ENCODE peak calls at places on chromosomes 1 and 21, in four cellular contexts. J is right lobe of liver, Z is HTR-8/SVneo, U is fibroblast of mammary gland. O is an unnamed sample.

GRCh38 chr1:109927908-109928307 is 17.3 kb downstream of the CSF1 start:
- DNase-seq in J (peak; percentile 74), Z (no peak), U (peak; percentile 98), O (no peak)

GRCh38 chr1:162091681-162092524 is 22.4 kb downstream of the NOS1AP start:
- DNase-seq in J (no peak), Z (no peak), U (no peak), O (no peak)

GRCh38 chr1:1272341-1273151 is 1.1 kb downstream of the UBE2J2 start:
- DNase-seq in J (peak; percentile 57), Z (no peak), U (no peak), O (no peak)

GRCh38 chr1:230079211-230079590 is 12.2 kb downstream of the GALNT2 start:
- DNase-seq in J (no peak), U (no peak), Z (no peak), O (no peak)

GRCh38 chr1:36872126-36872754 is 162.1 kb downstream of the GRIK3 start:
- DNase-seq in Z (no peak), J (no peak), U (no peak), O (no peak)

GRCh38 chr1:115275216-115275615 is 62.8 kb downstream of the NGF start:
- DNase-seq in U (peak; percentile 46), J (no peak), Z (peak; percentile 5), O (peak; percentile 26)

GRCh38 chr1:171793656-171794055 is 12.2 kb downstream of the METTL13 start:
- DNase-seq in U (peak; percentile 34), J (no peak), Z (no peak), O (no peak)

GRCh38 chr21:28828981-28829380 is 163.7 kb downstream of the LTN1 start:
- DNase-seq in J (no peak), Z (no peak), U (no peak), O (no peak)

GRCh38 chr21:18499761-18500376 is 96.3 kb upstream of the TMPRSS15 start:
- DNase-seq in Z (no peak), J (no peak), U (peak; percentile 48), O (peak; percentile 45)

GRCh38 chr1:37739222-37739621 is 25.7 kb downstream of the EPHA10 start:
- DNase-seq in U (no peak), Z (no peak), J (no peak), O (no peak)

GRCh38 chr1:39902121-39902807 is 547 bp upstream of the MYCL start:
- DNase-seq in Z (peak; percentile 46), J (peak; percentile 86), U (peak; percentile 27), O (no peak)

GRCh38 chr1:53616927-53617326 is 122.0 kb downstream of the GLIS1 start:
- DNase-seq in J (peak; percentile 30), Z (no peak), U (peak; percentile 35), O (no peak)

GRCh38 chr21:40672602-40673001 is 174.4 kb downstream of the DSCAM start:
- DNase-seq in U (no peak), Z (no peak), J (no peak), O (no peak)

GRCh38 chr1:116769561-116769977 is 15.3 kb downstream of the CD2 start:
- DNase-seq in J (no peak), U (peak; percentile 48), Z (no peak), O (peak; percentile 91)

GRCh38 chr1:45647248-45648021 is 23.6 kb upstream of the CCDC17 start:
- DNase-seq in U (no peak), Z (no peak), J (no peak), O (peak; percentile 77)

GRCh38 chr1:161185732-161186311 is 8.5 kb upstream of the B4GALT3 start:
- DNase-seq in J (peak; percentile 31), Z (no peak), U (peak; percentile 30), O (peak; percentile 87)

GRCh38 chr1:52296345-52296744 is 69.7 kb downstream of the CC2D1B start:
- DNase-seq in J (no peak), Z (peak; percentile 59), U (peak; percentile 71), O (peak; percentile 88)

GRCh38 chr1:117366982-117367768 is at the start of gene MAN1A2:
- DNase-seq in J (peak; percentile 96), Z (peak; percentile 35), U (peak; percentile 71), O (peak; percentile 94)

GRCh38 chr1:117363591-117364048 is 3.6 kb upstream of the MAN1A2 start:
- DNase-seq in J (no peak), Z (no peak), U (no peak), O (no peak)

GRCh38 chr1:154860154-154860870 is 9.8 kb downstream of the KCNN3 start:
- DNase-seq in Z (no peak), U (no peak), J (no peak), O (peak; percentile 45)

GRCh38 chr1:94884101-94884875 is 42.6 kb downstream of the CNN3 start:
- DNase-seq in J (no peak), Z (peak; percentile 30), U (peak; percentile 73), O (no peak)

GRCh38 chr1:199463521-199464127 is 563.9 kb upstream of the NR5A2 start:
- DNase-seq in Z (peak; percentile 10), U (peak; percentile 71), J (no peak), O (peak; percentile 59)

GRCh38 chr1:221712776-221713431 is 29.0 kb downstream of the DUSP10 start:
- DNase-seq in Z (no peak), U (no peak), J (no peak), O (peak; percentile 86)

GRCh38 chr1:117388328-117388727 is 21.1 kb downstream of the MAN1A2 start:
- DNase-seq in Z (no peak), U (no peak), J (no peak), O (peak; percentile 53)

GRCh38 chr1:85042413-85042812 is 5.9 kb downstream of the MCOLN3 start:
- DNase-seq in J (no peak), Z (no peak), U (no peak), O (no peak)

GRCh38 chr1:205466612-205467236 is 10.9 kb upstream of the BLACAT1 start:
- DNase-seq in U (no peak), J (no peak), Z (no peak), O (no peak)

GRCh38 chr1:105641407-105641806 is 1415.1 kb upstream of the PRMT6 start:
- DNase-seq in U (no peak), Z (no peak), J (no peak), O (no peak)

GRCh38 chr1:18352640-18353245 is 128.0 kb upstream of the KLHDC7A start:
- DNase-seq in Z (no peak), J (no peak), U (no peak), O (no peak)

GRCh38 chr1:111660204-111661150 is 40.9 kb downstream of the RAP1A start:
- DNase-seq in U (peak; percentile 43), Z (no peak), J (no peak), O (peak; percentile 78)

GRCh38 chr21:15986277-15986676 is 256.5 kb downstream of the USP25 start:
- DNase-seq in J (no peak), Z (no peak), U (no peak), O (no peak)

GRCh38 chr1:77126309-77126708 is 92.9 kb downstream of the PIGK start:
- DNase-seq in J (no peak), Z (peak; percentile 12), U (peak; percentile 82), O (peak; percentile 61)

GRCh38 chr1:166511754-166512153 is 327.5 kb upstream of the POGK start:
- DNase-seq in U (peak; percentile 38), Z (no peak), J (no peak), O (no peak)

GRCh38 chr1:9780554-9781110 is 43.1 kb downstream of the CLSTN1 start:
- DNase-seq in Z (no peak), J (no peak), U (no peak), O (no peak)

GRCh38 chr1:152347116-152347728 is 12.6 kb downstream of the FLG2 start:
- DNase-seq in U (peak; percentile 69), J (no peak), Z (peak; percentile 20), O (peak; percentile 60)

GRCh38 chr1:158285756-158286241 is 3.9 kb upstream of the CD1C start:
- DNase-seq in J (no peak), Z (no peak), U (no peak), O (peak; percentile 94)

GRCh38 chr1:232393010-232393833 is 236.7 kb downstream of the SIPA1L2 start:
- DNase-seq in J (no peak), Z (peak; percentile 26), U (no peak), O (no peak)

GRCh38 chr1:114979278-114979891 is 50.2 kb upstream of the TSHB start:
- DNase-seq in Z (peak; percentile 9), J (no peak), U (peak; percentile 60), O (peak; percentile 68)

GRCh38 chr1:51794868-51795267 is 83.7 kb downstream of the NRDC start:
- DNase-seq in Z (no peak), U (no peak), J (no peak), O (no peak)

GRCh38 chr21:28298251-28298672 is 694.4 kb downstream of the LTN1 start:
- DNase-seq in Z (no peak), U (peak; percentile 65), J (no peak), O (no peak)

GRCh38 chr1:178065250-178065649 is 28.7 kb upstream of the RASAL2 start:
- DNase-seq in U (no peak), Z (no peak), J (no peak), O (no peak)

O was measured in KBM-7.